ENCODE peak calls at places on chromosomes 5 and 9, in six cellular contexts. Y, D, W, Z, B and K are unnamed samples.

GRCh38 chr5:122907238-122907637 is 61.8 kb downstream of the SNX24 start:
- DNase-seq in Z (no peak), B (no peak), D (peak), Y (no peak), W (peak), K (no peak)

GRCh38 chr9:34158362-34158869 is 20.4 kb upstream of the UBAP1 start:
- DNase-seq in D (peak), B (peak), Y (no peak), Z (no peak), W (peak), K (no peak)

GRCh38 chr5:34571380-34572041 is 84.6 kb upstream of the RAI14 start:
- DNase-seq in W (peak), D (peak), Y (no peak), B (no peak), Z (no peak), K (no peak)

GRCh38 chr5:152546493-152546892 is 141.4 kb upstream of the NMUR2 start:
- DNase-seq in Y (no peak), D (no peak), Z (no peak), B (no peak), W (no peak), K (no peak)

GRCh38 chr5:38141665-38142064 is 116.7 kb upstream of the EGFLAM start:
- DNase-seq in Y (no peak), B (no peak), Z (no peak), W (no peak), D (no peak), K (no peak)

GRCh38 chr9:95003694-95004451 is 277.4 kb downstream of the AOPEP start:
- DNase-seq in W (peak), Z (peak), D (peak), B (no peak), Y (peak), K (peak)

GRCh38 chr9:99377790-99378775 is 156.0 kb downstream of the SEC61B start:
- DNase-seq in B (no peak), Z (no peak), Y (no peak), D (no peak), W (peak), K (no peak)

GRCh38 chr5:80761176-80761575 is 106.4 kb upstream of the DHFR start:
- DNase-seq in Z (no peak), D (no peak), Y (no peak), B (no peak), W (peak), K (no peak)

GRCh38 chr9:27292646-27293045 is 4.3 kb downstream of the EQTN start:
- DNase-seq in B (no peak), Z (no peak), Y (no peak), D (no peak), W (no peak), K (no peak)

GRCh38 chr9:133584559-133585476 is 24.4 kb downstream of the FAM163B start:
- DNase-seq in D (peak), W (peak), B (no peak), Y (no peak), Z (no peak), K (peak)

GRCh38 chr5:156647034-156647451 is 203.1 kb upstream of the PPP1R2B start:
- DNase-seq in Z (no peak), D (no peak), Y (no peak), B (no peak), W (no peak), K (no peak)